ENCODE peak calls at places on chromosome 21, in five cellular contexts. T is brain microvascular endothelial cell, H is HEK293T, U is aorta, R is fibroblast of mammary gland. K is an unnamed sample.

GRCh38 chr21:25360593-25360992 is 246.7 kb downstream of the MRPL39 start:
- DNase-seq in T (no peak), H (no peak), U (no peak), R (peak), K (no peak)

GRCh38 chr21:34986561-34987533 is 62.3 kb downstream of the RUNX1 start:
- DNase-seq in T (peak), H (no peak), U (no peak), R (peak), K (peak)

GRCh38 chr21:42406201-42406601 is 2.5 kb downstream of the UBASH3A start:
- DNase-seq in T (no peak), H (no peak), U (no peak), R (no peak), K (no peak)

GRCh38 chr21:45283611-45284455 is 3.9 kb downstream of the POFUT2 start:
- DNase-seq in T (no peak), H (no peak), U (no peak), R (no peak), K (no peak)

GRCh38 chr21:42262826-42263225 is 43.9 kb downstream of the ABCG1 start:
- DNase-seq in T (no peak), H (no peak), U (peak), R (peak), K (no peak)

GRCh38 chr21:26519142-26519541 is 53.9 kb downstream of the CYYR1 start:
- DNase-seq in T (no peak), H (no peak), U (no peak), R (no peak), K (no peak)

GRCh38 chr21:46639489-46640386 is 4.3 kb downstream of the PRMT2 start:
- DNase-seq in T (no peak), H (no peak), U (no peak), R (peak), K (no peak)

GRCh38 chr21:26736449-26736848 is 108.8 kb downstream of the ADAMTS1 start:
- DNase-seq in T (no peak), H (no peak), U (no peak), R (no peak), K (no peak)

GRCh38 chr21:32137266-32137665 is 141.6 kb downstream of the MIS18A start:
- DNase-seq in T (no peak), H (no peak), U (no peak), R (no peak), K (no peak)

K was measured in non-pigmented ciliary epithelial cell.